ENCODE peak calls at places on chromosomes 2 and 18, in six cellular contexts. Z, D, P, J, M and Q are unnamed samples.

GRCh38 chr2:220269421-220269820 is 642.0 kb downstream of the SLC4A3 start:
- DNase-seq in D (no peak), P (no peak), M (no peak), J (no peak), Z (peak; percentile 44), Q (no peak)

GRCh38 chr2:175366814-175367213 is 185.3 kb upstream of the ATP5MC3 start:
- DNase-seq in D (peak; percentile 59), Z (no peak), J (no peak), P (peak; percentile 14), M (no peak), Q (peak; percentile 23)

GRCh38 chr18:28581503-28582169 is 404.7 kb upstream of the CDH2 start:
- DNase-seq in P (no peak), Z (peak; percentile 31), D (no peak), M (no peak), J (no peak), Q (no peak)

GRCh38 chr2:147099845-147100244 is 745.0 kb upstream of the ACVR2A start:
- DNase-seq in D (peak; percentile 83), Z (no peak), P (no peak), M (no peak), J (no peak), Q (no peak)

GRCh38 chr2:129723277-129724020 is 256.0 kb upstream of the RAB6C start:
- DNase-seq in Z (peak; percentile 60), P (no peak), D (no peak), M (no peak), J (no peak), Q (no peak)

GRCh38 chr18:51751901-51752300 is 554.4 kb upstream of the MEX3C start:
- DNase-seq in J (no peak), D (peak; percentile 2), Z (no peak), M (no peak), P (no peak), Q (no peak)

GRCh38 chr2:128641421-128642095 is 322.9 kb upstream of the HS6ST1 start:
- DNase-seq in J (no peak), M (no peak), D (no peak), Z (no peak), P (no peak), Q (peak; percentile 4)

GRCh38 chr2:59961733-59962132 is 591.7 kb downstream of the BCL11A start:
- DNase-seq in J (no peak), P (no peak), Z (no peak), M (no peak), D (peak; percentile 8), Q (no peak)

GRCh38 chr2:171882095-171882769 is 11.8 kb downstream of the SLC25A12 start:
- DNase-seq in M (no peak), D (no peak), Z (no peak), P (no peak), J (no peak), Q (no peak)

GRCh38 chr2:121237980-121238665 is 46.9 kb downstream of the TFCP2L1 start:
- DNase-seq in Z (no peak), M (no peak), D (no peak), P (no peak), J (no peak), Q (no peak)

GRCh38 chr2:164151518-164151917 is 415.7 kb upstream of the FIGN start:
- DNase-seq in M (no peak), J (no peak), P (no peak), Z (no peak), D (peak; percentile 30), Q (no peak)

GRCh38 chr2:172148246-172148645 is 45.5 kb upstream of the DLX2 start:
- DNase-seq in M (no peak), P (no peak), J (no peak), Z (no peak), D (peak; percentile 41), Q (no peak)

GRCh38 chr18:55586841-55587240 is 1.2 kb downstream of the TCF4 start:
- DNase-seq in M (no peak), Z (no peak), D (no peak), J (no peak), P (no peak), Q (no peak)

GRCh38 chr2:102238039-102238756 is 51.4 kb downstream of the IL1RL2 start:
- DNase-seq in Z (no peak), D (no peak), J (peak; percentile 60), M (no peak), P (peak; percentile 39), Q (no peak)

GRCh38 chr2:3146772-3147640 is 230.6 kb downstream of the EIPR1 start:
- DNase-seq in D (no peak), M (no peak), P (no peak), J (no peak), Z (no peak), Q (no peak)

GRCh38 chr2:44360749-44361329 is 455 bp downstream of the PREPL start:
- DNase-seq in Z (no peak), M (no peak), P (no peak), J (no peak), D (peak; percentile 30), Q (peak; percentile 19)

GRCh38 chr18:6057604-6058003 is 162.3 kb upstream of the TMEM200C start:
- DNase-seq in D (no peak), P (no peak), J (no peak), M (no peak), Z (no peak), Q (no peak)

GRCh38 chr2:189199797-189200196 is 20.2 kb upstream of the COL5A2 start:
- DNase-seq in P (no peak), J (no peak), Z (no peak), M (no peak), D (no peak), Q (no peak)

GRCh38 chr2:15253247-15253646 is 307.9 kb downstream of the NBAS start:
- DNase-seq in M (no peak), D (no peak), Z (no peak), P (no peak), J (no peak), Q (no peak)

GRCh38 chr2:218128781-218129478 is 3.1 kb downstream of the CXCR2 start:
- DNase-seq in D (no peak), J (no peak), Z (no peak), P (no peak), M (no peak), Q (no peak)

GRCh38 chr18:51867767-51868166 is 472.2 kb upstream of the DCC start:
- DNase-seq in Z (no peak), M (no peak), J (no peak), D (peak; percentile 37), P (no peak), Q (no peak)

GRCh38 chr2:217559084-217559483 is 443.7 kb downstream of the TNS1 start:
- DNase-seq in Z (no peak), M (no peak), J (no peak), P (no peak), D (no peak), Q (no peak)

GRCh38 chr2:223995569-223995968 is 38.3 kb downstream of the MRPL44 start:
- DNase-seq in Z (no peak), M (no peak), J (no peak), P (no peak), D (peak; percentile 84), Q (no peak)

GRCh38 chr2:155223781-155224406 is 525.4 kb downstream of the KCNJ3 start:
- DNase-seq in M (no peak), Z (no peak), J (no peak), P (no peak), D (peak; percentile 20), Q (no peak)

GRCh38 chr2:39483530-39483929 is 46.4 kb upstream of the MAP4K3 start:
- DNase-seq in Z (no peak), D (no peak), M (no peak), P (no peak), J (no peak), Q (no peak)

GRCh38 chr2:108458082-108458481 is 9.1 kb downstream of the GCC2 start:
- DNase-seq in Z (no peak), P (no peak), M (no peak), J (no peak), D (no peak), Q (no peak)

GRCh38 chr2:201220102-201220570 is 37.2 kb downstream of the CASP10 start:
- DNase-seq in J (no peak), D (peak; percentile 41), Z (no peak), M (no peak), P (no peak), Q (no peak)

GRCh38 chr2:109239720-109240119 is 110.7 kb downstream of the SH3RF3 start:
- DNase-seq in D (peak; percentile 49), P (no peak), J (no peak), Z (no peak), M (peak; percentile 28), Q (no peak)

GRCh38 chr2:236870401-236870800 is 215.3 kb upstream of the COPS8 start:
- DNase-seq in J (no peak), M (no peak), P (no peak), Z (no peak), D (no peak), Q (no peak)

GRCh38 chr2:96537066-96537733 is 648 bp downstream of the ARID5A start:
- DNase-seq in Z (no peak), D (peak; percentile 43), P (peak; percentile 87), M (no peak), J (no peak), Q (peak; percentile 95)

GRCh38 chr2:6977095-6977777 is 60.0 kb downstream of the RNF144A start:
- DNase-seq in Z (no peak), M (no peak), P (no peak), D (no peak), J (no peak), Q (no peak)

GRCh38 chr2:203708846-203709815 is 2.7 kb downstream of the CD28 start:
- DNase-seq in M (no peak), Z (no peak), J (no peak), D (no peak), P (no peak), Q (no peak)